ENCODE peak calls at places on chromosomes 16 and 17, in five cellular contexts. U is neural progenitor cell, C is GM12878, W is HepG2, A is mammary epithelial cell. J is an unnamed sample.
A peak's percentile ranks its signal among the peaks of the same experiment; 100 is the strongest.

GRCh38 chr16:79508294-79508693 is 92.2 kb downstream of the MAF start:
- DNase-seq in C (no peak), U (no peak), W (no peak), A (no peak), J (no peak)

GRCh38 chr17:71337903-71338302 is 782.9 kb upstream of the SOX9 start:
- DNase-seq in C (no peak), U (no peak), W (no peak), A (peak; percentile 27), J (no peak)

GRCh38 chr17:7884581-7885356 is 3.8 kb upstream of the CHD3 start:
- DNase-seq in U (peak; percentile 48), A (no peak), C (no peak), W (no peak), J (no peak)

GRCh38 chr17:12342609-12343248 is 322.1 kb downstream of the MAP2K4 start:
- DNase-seq in U (peak; percentile 64), W (no peak), C (no peak), A (no peak), J (no peak)

GRCh38 chr17:51672058-51672457 is 411.7 kb downstream of the UTP18 start:
- DNase-seq in U (no peak), C (no peak), W (no peak), A (no peak), J (no peak)

GRCh38 chr16:72850863-72851262 is 197.1 kb downstream of the ZFHX3 start:
- DNase-seq in U (no peak), W (no peak), A (no peak), C (no peak), J (no peak)

GRCh38 chr17:44794699-44795413 is 35.2 kb downstream of the GJC1 start:
- DNase-seq in W (no peak), U (no peak), C (no peak), A (peak; percentile 79), J (no peak)

GRCh38 chr17:19538095-19539039 is 4.7 kb downstream of the SLC47A1 start:
- DNase-seq in U (no peak), W (peak; percentile 93), C (no peak), A (no peak), J (peak; percentile 57)

GRCh38 chr16:88882358-88883030 is 16.0 kb upstream of the PABPN1L start:
- DNase-seq in C (no peak), W (no peak), A (no peak), U (no peak), J (no peak)

GRCh38 chr16:71453051-71453450 is 9.0 kb downstream of the ZNF23 start:
- DNase-seq in W (no peak), U (no peak), C (no peak), A (no peak), J (no peak)

GRCh38 chr17:12977008-12977751 is 40.6 kb downstream of the ELAC2 start:
- DNase-seq in A (no peak), U (peak; percentile 36), W (no peak), C (no peak), J (no peak)

GRCh38 chr17:17021194-17021863 is 20.9 kb upstream of the MPRIP start:
- DNase-seq in C (no peak), A (no peak), U (peak; percentile 82), W (peak; percentile 44), J (no peak)

GRCh38 chr16:25107466-25107792 is 4.1 kb upstream of the LCMT1 start:
- DNase-seq in C (no peak), W (no peak), U (no peak), A (no peak), J (no peak)

GRCh38 chr17:78419970-78420820 is 41.7 kb downstream of the PGS1 start:
- DNase-seq in U (no peak), A (no peak), W (no peak), C (no peak), J (no peak)

GRCh38 chr16:22316411-22316811 is 19.2 kb downstream of the POLR3E start:
- DNase-seq in A (no peak), U (no peak), C (no peak), W (no peak), J (no peak)

GRCh38 chr16:25020112-25020591 is 5.0 kb upstream of the ARHGAP17 start:
- DNase-seq in W (no peak), C (no peak), U (no peak), A (no peak), J (no peak)

GRCh38 chr16:66278604-66279262 is 87.8 kb upstream of the CDH5 start:
- DNase-seq in U (no peak), C (no peak), A (peak; percentile 90), W (no peak), J (peak; percentile 41)

GRCh38 chr17:16449121-16449570 is 33.8 kb downstream of the TRPV2 start:
- DNase-seq in A (peak; percentile 48), W (no peak), U (no peak), C (no peak), J (no peak)

GRCh38 chr16:85940214-85940613 is 41.3 kb downstream of the IRF8 start:
- DNase-seq in C (no peak), W (peak; percentile 64), U (no peak), A (no peak), J (no peak)

GRCh38 chr16:81457326-81458133 is 12.9 kb downstream of the CMIP start:
- DNase-seq in C (no peak), U (no peak), A (peak; percentile 45), W (peak; percentile 89), J (no peak)

GRCh38 chr17:19023209-19023999 is 18.8 kb upstream of the FAM83G start:
- DNase-seq in C (no peak), W (no peak), U (no peak), A (no peak), J (no peak)

GRCh38 chr16:1918312-1918889 is at the start of gene HS3ST6:
- DNase-seq in A (no peak), W (no peak), U (peak; percentile 83), C (no peak), J (no peak)

GRCh38 chr16:68740628-68741346 is 3.7 kb downstream of the CDH1 start:
- DNase-seq in A (no peak), C (no peak), W (no peak), U (no peak), J (no peak)

GRCh38 chr16:17246974-17247718 is 223.6 kb downstream of the XYLT1 start:
- DNase-seq in U (no peak), A (no peak), C (no peak), W (no peak), J (no peak)

GRCh38 chr17:27239046-27239445 is 54.9 kb upstream of the WSB1 start:
- DNase-seq in A (no peak), W (no peak), C (peak; percentile 61), U (no peak), J (no peak)

GRCh38 chr16:54931041-54931756 is 534 bp downstream of the IRX5 start:
- DNase-seq in A (peak; percentile 44), C (no peak), U (peak; percentile 79), W (no peak), J (peak; percentile 43)

GRCh38 chr16:71467810-71468209 is 5.8 kb upstream of the ZNF23 start:
- DNase-seq in W (peak; percentile 37), U (peak; percentile 85), A (peak; percentile 27), C (no peak), J (peak; percentile 63)

GRCh38 chr16:3066440-3066748 is 954 bp downstream of the IL32 start:
- DNase-seq in A (no peak), W (no peak), U (no peak), C (no peak), J (no peak)

GRCh38 chr16:17414421-17414820 is 56.3 kb downstream of the XYLT1 start:
- DNase-seq in A (no peak), C (peak; percentile 32), W (no peak), U (no peak), J (no peak)

GRCh38 chr17:3922765-3923164 is 6.5 kb upstream of the P2RX1 start:
- DNase-seq in C (no peak), U (no peak), W (no peak), A (no peak), J (no peak)

GRCh38 chr17:76868669-76869208 is 535 bp downstream of the MGAT5B start:
- DNase-seq in U (peak; percentile 67), A (peak; percentile 9), C (no peak), W (no peak), J (no peak)
- TF ChIP-seq EZH2 in U (peak; percentile 80), A (no peak), C (no peak), W (peak; percentile 99), J (peak; percentile 57)

DNA sequence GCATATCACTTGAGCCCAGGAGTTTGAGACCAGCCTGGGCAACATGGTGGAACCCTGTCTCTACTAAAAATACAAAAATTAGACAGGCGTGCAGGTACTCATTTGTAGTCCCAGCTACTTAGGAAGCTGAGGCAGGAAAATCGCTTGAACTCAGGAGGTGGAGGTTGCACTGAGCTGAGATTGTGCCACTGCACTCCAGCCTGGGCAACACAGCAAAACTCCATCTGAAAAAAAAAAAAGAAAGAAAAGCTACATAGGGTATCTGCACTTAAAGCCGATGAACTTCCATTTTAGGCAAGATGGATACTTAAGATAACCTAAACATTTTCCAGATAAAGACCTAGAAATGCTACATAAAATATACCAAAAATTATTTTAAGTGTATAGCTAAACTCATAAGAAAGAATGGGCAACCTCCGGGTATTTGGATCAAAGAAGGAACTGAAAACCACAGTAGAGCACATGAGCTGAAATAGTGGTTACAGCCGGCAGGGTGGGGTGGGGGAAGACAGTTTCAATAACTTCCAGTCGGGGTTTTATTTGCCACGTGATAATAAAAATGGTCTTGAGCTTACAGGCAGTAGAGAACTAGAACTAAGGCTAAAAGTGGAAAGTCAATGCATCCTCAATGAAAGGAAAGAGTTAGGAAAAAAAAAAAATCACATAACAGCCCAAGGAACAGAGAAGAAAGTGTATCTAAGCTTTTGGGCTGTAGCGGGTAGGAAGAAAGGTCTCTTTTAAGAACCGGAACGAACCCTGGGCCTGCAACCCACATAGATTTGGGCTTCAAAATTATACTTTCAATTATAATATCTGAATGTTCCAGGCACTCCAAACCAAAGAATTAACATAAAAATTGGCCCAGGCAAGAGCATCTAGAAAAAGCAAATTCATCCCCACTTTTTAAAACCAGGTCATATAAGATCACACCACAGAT is 53.1 kb downstream of the CFDP1 start:
- DNase-seq in A (no peak), C (peak; percentile 60), W (no peak), U (no peak), J (peak; percentile 56)
- H2AFZ ChIP-seq in A (no peak overlapping the region), C (no peak overlapping the region), W (no peak overlapping the region), U (no peak overlapping the region), J (no peak overlapping the region)

GRCh38 chr17:39225308-39225973 is at the start of gene STAC2:
- DNase-seq in W (no peak), C (no peak), U (no peak), A (no peak), J (no peak)
- TF ChIP-seq EZH2 in W (no peak), C (no peak), U (peak; percentile 96), A (no peak), J (peak; percentile 68)

GRCh38 chr16:49526966-49527365 is 153.4 kb downstream of the C16orf78 start:
- DNase-seq in C (no peak), W (no peak), U (no peak), A (no peak), J (no peak)

GRCh38 chr16:49527621-49528020 is 154.0 kb downstream of the C16orf78 start:
- DNase-seq in U (no peak), C (no peak), W (no peak), A (no peak), J (no peak)

GRCh38 chr16:49528564-49529150 is 155.1 kb downstream of the C16orf78 start:
- DNase-seq in C (no peak), A (no peak), W (no peak), U (no peak), J (no peak)

GRCh38 chr16:49529646-49530045 is 156.0 kb downstream of the C16orf78 start:
- DNase-seq in U (no peak), C (peak; percentile 47), A (no peak), W (no peak), J (no peak)

DNA sequence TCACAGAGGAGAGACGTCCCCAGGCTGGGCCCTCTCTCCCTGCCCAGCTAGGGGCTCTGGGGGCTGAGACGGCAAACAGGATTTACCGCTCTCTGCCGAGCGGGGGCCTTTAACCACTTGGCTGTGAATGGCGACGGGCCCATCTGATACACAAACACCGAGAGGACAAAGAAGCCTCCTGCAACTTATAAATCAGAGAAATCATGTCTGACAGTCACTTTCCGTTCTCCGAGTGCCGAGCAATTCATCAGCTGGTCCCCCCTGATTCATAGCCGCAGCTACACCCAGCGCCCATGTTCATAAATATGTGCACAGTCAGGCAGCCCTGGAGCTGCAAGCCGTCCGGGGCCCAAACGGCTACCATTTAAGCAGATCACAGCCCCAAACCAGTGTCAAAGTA is 154.4 kb downstream of the C16orf78 start:
- DNase-seq in U (no peak), C (no peak), W (no peak), A (no peak), J (no peak)
- H2AFZ ChIP-seq in U (no peak overlapping the region), C (peak overlapping the region; percentile 59), W (no peak overlapping the region), A (no peak overlapping the region), J (no peak overlapping the region)

J was measured in MM.1S.